ENCODE peak calls at places on chromosomes 11 and 22, in eight cellular contexts. A is HEK293T; B is activated T-cell treated with anti-CD3 and anti-CD28 coated beads, Interleukin-2, amount 50 U/mL, for 72 hours; X is PC-9; R is smooth muscle cell of the brain vasculature; M is aorta; D is T-helper 9 cell; H is epithelial cell of esophagus. S is an unnamed sample.

GRCh38 chr11:130315354-130315970 is 745 bp upstream of the ZBTB44 start:
- DNase-seq in A (peak; percentile 5), B (peak; percentile 71), X (no peak), R (no peak), M (peak; percentile 58), D (peak; percentile 48), H (peak; percentile 16), S (no peak)

GRCh38 chr11:122976734-122977454 is 4.7 kb downstream of the BSX start:
- DNase-seq in A (no peak), B (no peak), X (no peak), R (no peak), M (no peak), D (no peak), H (no peak), S (no peak)

GRCh38 chr11:61069427-61069826 is 32.9 kb upstream of the CD5 start:
- DNase-seq in A (no peak), B (no peak), X (no peak), R (no peak), M (no peak), D (no peak), H (no peak), S (no peak)

GRCh38 chr11:32430586-32431357 is 4.6 kb downstream of the WT1 start:
- DNase-seq in A (no peak), B (no peak), X (no peak), R (no peak), M (no peak), D (no peak), H (no peak), S (no peak)

GRCh38 chr11:66559141-66559861 is 9.1 kb downstream of the CTSF start:
- DNase-seq in A (no peak), B (peak; percentile 12), X (no peak), R (no peak), M (no peak), D (peak; percentile 28), H (peak; percentile 29), S (no peak)

GRCh38 chr22:27911329-27911728 is 7.7 kb downstream of the PITPNB start:
- DNase-seq in A (no peak), B (no peak), X (no peak), R (no peak), M (no peak), D (no peak), H (no peak), S (no peak)

GRCh38 chr11:27040302-27041115 is at the start of gene BBOX1:
- DNase-seq in A (no peak), B (no peak), X (peak; percentile 72), R (no peak), M (peak; percentile 63), D (no peak), H (peak; percentile 96), S (peak; percentile 47)

GRCh38 chr11:17786824-17787525 is 52.4 kb downstream of the KCNC1 start:
- DNase-seq in A (no peak), B (no peak), X (peak; percentile 46), R (peak; percentile 46), M (no peak), D (no peak), H (peak; percentile 96), S (no peak)

GRCh38 chr11:121521145-121522042 is 68.6 kb upstream of the SORL1-AS1 start:
- DNase-seq in A (no peak), B (no peak), X (peak; percentile 71), R (no peak), M (no peak), D (no peak), H (peak; percentile 77), S (no peak)

GRCh38 chr11:128365044-128365443 is 222.3 kb downstream of the ETS1 start:
- DNase-seq in A (no peak), B (no peak), X (no peak), R (peak; percentile 54), M (no peak), D (no peak), H (peak; percentile 76), S (no peak)